ENCODE peak calls at places on chromosome 1, in eight cellular contexts. B is esophagus muscularis mucosa, P is GM12891, L is breast epithelium, D is endothelial cell of umbilical vein, Y is upper lobe of left lung, I is sigmoid colon, E is K562. O is an unnamed sample.

GRCh38 chr1:27011058-27011764 is 1.4 kb downstream of the TENT5B start:
- DNase-seq in D (no peak), Y (no peak), B (no peak), L (peak), I (peak), P (no peak), E (peak), O (no peak)

GRCh38 chr1:234978397-234979291 is 150.0 kb downstream of the TOMM20 start:
- DNase-seq in E (peak), B (no peak), D (peak), P (no peak), Y (no peak), L (no peak), I (peak), O (no peak)

GRCh38 chr1:213820362-213821149 is 167.2 kb upstream of the PROX1 start:
- DNase-seq in P (no peak), L (no peak), I (no peak), E (no peak), B (no peak), Y (no peak), D (no peak), O (no peak)

GRCh38 chr1:56028879-56029278 is 550.5 kb downstream of the PLPP3 start:
- DNase-seq in D (no peak), Y (no peak), L (no peak), P (no peak), I (no peak), B (no peak), E (no peak), O (no peak)

GRCh38 chr1:232950919-232951579 is 638 bp downstream of the NTPCR start:
- DNase-seq in E (peak), L (no peak), Y (no peak), P (no peak), I (no peak), D (peak), B (no peak), O (no peak)

GRCh38 chr1:161044908-161045748 is 649 bp downstream of the USF1 start:
- DNase-seq in D (peak), E (peak), Y (peak), I (peak), P (no peak), B (no peak), L (peak), O (peak)

GRCh38 chr1:26160527-26161407 is 1.9 kb downstream of the FAM110D start:
- DNase-seq in P (no peak), L (no peak), E (no peak), Y (no peak), I (no peak), D (peak), B (no peak), O (no peak)

GRCh38 chr1:19596065-19596718 is 47.9 kb upstream of the NBL1 start:
- DNase-seq in E (peak), P (no peak), D (no peak), Y (no peak), I (no peak), B (no peak), L (no peak), O (no peak)

GRCh38 chr1:59298178-59298583 is 1.3 kb downstream of the FGGY start:
- DNase-seq in I (peak), Y (no peak), L (no peak), B (no peak), D (no peak), P (no peak), E (peak), O (no peak)

GRCh38 chr1:8598060-8598724 is 219.2 kb downstream of the RERE start:
- DNase-seq in D (peak), Y (no peak), B (no peak), P (no peak), E (no peak), I (peak), L (no peak), O (no peak)

GRCh38 chr1:23732363-23733224 is 10.7 kb upstream of the ELOA start:
- DNase-seq in P (no peak), Y (no peak), D (no peak), I (no peak), B (no peak), E (peak), L (no peak), O (no peak)

GRCh38 chr1:65006806-65007205 is 40.5 kb upstream of the JAK1 start:
- DNase-seq in B (no peak), Y (no peak), L (no peak), D (no peak), P (no peak), E (no peak), I (no peak), O (no peak)

GRCh38 chr1:98103617-98104284 is 182.9 kb upstream of the DPYD start:
- DNase-seq in I (no peak), Y (no peak), D (no peak), L (no peak), P (no peak), E (no peak), B (no peak), O (no peak)

GRCh38 chr1:26772687-26773086 is 15.1 kb upstream of the PIGV start:
- DNase-seq in D (peak), L (no peak), B (no peak), I (no peak), Y (no peak), P (no peak), E (no peak), O (no peak)

GRCh38 chr1:17305576-17306095 is 2.4 kb upstream of the PADI4 start:
- DNase-seq in L (no peak), E (no peak), I (peak), D (no peak), B (no peak), Y (no peak), P (no peak), O (no peak)

GRCh38 chr1:74771913-74772515 is 39.1 kb downstream of the TYW3 start:
- DNase-seq in I (no peak), E (peak), L (no peak), P (no peak), Y (no peak), B (no peak), D (peak), O (no peak)

GRCh38 chr1:10771789-10772188 is 24.7 kb downstream of the CASZ1 start:
- DNase-seq in Y (no peak), L (no peak), P (no peak), D (no peak), E (no peak), B (no peak), I (no peak), O (no peak)

DNA sequence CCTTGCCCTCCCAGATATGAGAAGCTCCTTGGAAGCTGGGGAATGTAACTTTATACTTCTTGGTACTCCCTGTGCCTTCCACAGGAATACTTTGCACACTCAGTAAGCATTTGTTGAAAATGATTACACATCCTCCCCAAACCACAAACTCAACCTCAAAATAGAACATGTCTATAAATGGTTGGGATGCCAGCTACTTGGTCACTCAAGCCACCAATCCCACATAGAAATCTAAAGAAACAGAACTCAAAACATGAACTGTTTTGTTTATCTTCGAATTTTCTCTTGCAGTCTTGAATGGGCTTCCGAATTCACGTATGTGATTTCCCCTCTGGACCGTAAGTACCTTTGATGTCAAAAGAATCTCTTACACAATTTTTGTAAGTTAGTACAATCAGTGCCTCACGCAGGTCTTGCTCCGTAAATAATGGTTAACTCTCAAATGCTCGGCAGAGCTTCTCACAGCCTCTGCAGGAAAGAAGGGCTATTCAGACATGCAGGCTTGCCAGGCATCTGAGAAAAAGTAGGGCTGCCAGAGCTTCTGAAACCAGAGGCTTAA is 26.9 kb downstream of the SORT1 start:
- DNase-seq in P (no peak), Y (no peak), D (no peak), E (peak), B (no peak), L (no peak), I (no peak), O (no peak)
- TF ChIP-seq POLR2A in P (no peak), Y (no peak), D (no peak), E (no peak), B (no peak), L (no peak), I (no peak), O (no peak)

GRCh38 chr1:201893431-201893830 is 4.7 kb downstream of the SHISA4 start:
- DNase-seq in Y (no peak), B (no peak), L (no peak), P (no peak), D (no peak), E (no peak), I (no peak), O (no peak)
- TF ChIP-seq POLR2AphosphoS5 in Y (no peak), B (peak), L (no peak), P (no peak), D (no peak), E (no peak), I (no peak), O (no peak)

DNA sequence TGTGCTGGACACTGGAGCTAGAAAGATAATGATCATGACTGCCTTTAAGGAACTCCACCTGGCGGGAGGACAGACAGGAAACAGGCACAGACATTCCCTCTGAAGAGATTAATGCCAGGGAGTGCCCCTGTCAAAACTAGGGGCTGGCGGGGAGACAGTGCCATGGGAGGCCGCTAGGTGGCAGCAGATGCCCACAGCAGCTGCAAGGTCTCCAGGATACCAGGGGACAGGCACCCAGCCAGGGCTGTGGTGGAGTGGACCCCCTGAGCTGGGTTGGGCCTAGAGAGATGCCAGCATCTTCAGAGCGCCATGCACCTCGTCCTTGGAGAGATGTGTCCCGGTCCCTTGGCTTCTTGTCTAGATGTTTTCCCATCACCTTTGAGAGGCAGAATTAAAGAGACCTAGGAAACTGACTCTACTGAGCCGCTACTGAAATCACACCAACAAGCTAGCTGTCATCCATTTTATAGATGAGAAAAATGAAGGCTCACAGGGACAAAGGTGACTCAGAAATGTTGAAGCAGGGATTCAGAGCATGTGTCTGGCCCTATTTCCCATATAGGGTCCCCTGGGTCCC is 3.6 kb downstream of the REN start:
- DNase-seq in L (peak), Y (peak), I (peak), B (no peak), D (peak), P (peak), E (peak), O (peak)
- TF ChIP-seq POLR2A in L (no peak), Y (no peak), I (no peak), B (no peak), D (no peak), P (no peak), E (no peak), O (no peak)

DNA sequence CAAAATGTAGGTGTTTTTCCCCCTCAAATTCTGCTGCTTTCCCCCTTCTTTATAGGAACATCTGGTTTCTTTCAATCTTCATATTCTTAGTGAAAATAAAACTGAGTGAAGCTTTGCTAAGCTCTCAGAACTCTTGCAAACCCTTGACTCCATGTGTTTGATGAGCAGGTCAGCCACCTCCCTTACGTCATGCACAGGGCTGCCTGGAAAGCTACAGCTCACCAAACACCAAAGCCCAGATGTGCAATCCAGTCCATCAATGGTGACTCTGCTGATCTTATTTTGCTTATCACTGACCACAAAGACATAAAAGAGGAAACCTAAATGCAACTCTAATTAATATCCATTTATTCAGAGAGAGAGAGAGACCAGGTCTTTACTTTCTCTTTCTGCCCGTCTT is 5.6 kb downstream of the CACNA1E start:
- DNase-seq in Y (no peak), D (no peak), I (no peak), E (no peak), L (no peak), B (no peak), P (no peak), O (no peak)
- TF ChIP-seq POLR2AphosphoS5 in Y (no peak), D (no peak), I (no peak), E (no peak), L (no peak), B (no peak), P (no peak), O (no peak)